ENCODE peak calls at places on chromosomes 5 and 9, in six cellular contexts. One of them, this sample, is unnamed.

GRCh38 chr5:138953370-138954256 is 78.5 kb upstream of the LRRTM2 start:
- DNase-seq in body of pancreas: peak; percentile 89
- DNase-seq in A549: no peak
- DNase-seq in breast epithelium: no peak
- DNase-seq in lower leg skin: peak; percentile 85
- DNase-seq in heart left ventricle: peak; percentile 97
- DNase-seq in this sample: no peak

GRCh38 chr5:172556262-172556661 is 84.8 kb upstream of the NEURL1B start:
- DNase-seq in body of pancreas: no peak
- DNase-seq in A549: no peak
- DNase-seq in breast epithelium: no peak
- DNase-seq in lower leg skin: no peak
- DNase-seq in heart left ventricle: no peak
- DNase-seq in this sample: no peak

GRCh38 chr5:133967124-133967523 is 1.3 kb downstream of the C5orf15 start:
- DNase-seq in body of pancreas: no peak
- DNase-seq in A549: no peak
- DNase-seq in breast epithelium: no peak
- DNase-seq in lower leg skin: no peak
- DNase-seq in heart left ventricle: no peak
- DNase-seq in this sample: peak; percentile 37

GRCh38 chr5:159640921-159641320 is 275.4 kb upstream of the ADRA1B start:
- DNase-seq in body of pancreas: no peak
- DNase-seq in A549: no peak
- DNase-seq in breast epithelium: no peak
- DNase-seq in lower leg skin: no peak
- DNase-seq in heart left ventricle: no peak
- DNase-seq in this sample: peak; percentile 82

GRCh38 chr9:74760031-74760700 is 127.6 kb downstream of the TRPM6 start:
- DNase-seq in body of pancreas: no peak
- DNase-seq in A549: no peak
- DNase-seq in breast epithelium: no peak
- DNase-seq in lower leg skin: no peak
- DNase-seq in heart left ventricle: no peak
- DNase-seq in this sample: no peak

GRCh38 chr9:19379697-19380046 is 364 bp downstream of the RPS6 start:
- DNase-seq in body of pancreas: peak; percentile 35
- DNase-seq in A549: no peak
- DNase-seq in breast epithelium: no peak
- DNase-seq in lower leg skin: no peak
- DNase-seq in heart left ventricle: no peak
- DNase-seq in this sample: no peak

GRCh38 chr5:142981886-142982820 is 212.0 kb downstream of the ARHGAP26 start:
- DNase-seq in body of pancreas: peak; percentile 92
- DNase-seq in A549: no peak
- DNase-seq in breast epithelium: peak; percentile 79
- DNase-seq in lower leg skin: no peak
- DNase-seq in heart left ventricle: peak; percentile 92
- DNase-seq in this sample: no peak

GRCh38 chr9:130940693-130941576 is 1.9 kb upstream of the FIBCD1 start:
- DNase-seq in body of pancreas: peak; percentile 88
- DNase-seq in A549: peak; percentile 73
- DNase-seq in breast epithelium: peak; percentile 84
- DNase-seq in lower leg skin: peak; percentile 55
- DNase-seq in heart left ventricle: peak; percentile 64
- DNase-seq in this sample: no peak

GRCh38 chr9:137800196-137801022 is 77.2 kb upstream of the CACNA1B start:
- DNase-seq in body of pancreas: no peak
- DNase-seq in A549: no peak
- DNase-seq in breast epithelium: no peak
- DNase-seq in lower leg skin: no peak
- DNase-seq in heart left ventricle: no peak
- DNase-seq in this sample: no peak

GRCh38 chr5:169265888-169266287 is 35.1 kb downstream of the SLIT3 start:
- DNase-seq in body of pancreas: no peak
- DNase-seq in A549: no peak
- DNase-seq in breast epithelium: no peak
- DNase-seq in lower leg skin: no peak
- DNase-seq in heart left ventricle: no peak
- DNase-seq in this sample: no peak

GRCh38 chr5:39948867-39949468 is 524.2 kb upstream of the DAB2 start:
- DNase-seq in body of pancreas: peak; percentile 90
- DNase-seq in A549: peak; percentile 26
- DNase-seq in breast epithelium: no peak
- DNase-seq in lower leg skin: peak; percentile 71
- DNase-seq in heart left ventricle: peak; percentile 49
- DNase-seq in this sample: no peak

GRCh38 chr5:17248999-17249634 is 31.7 kb downstream of the BASP1 start:
- DNase-seq in body of pancreas: peak; percentile 22
- DNase-seq in A549: peak; percentile 95
- DNase-seq in breast epithelium: no peak
- DNase-seq in lower leg skin: peak; percentile 60
- DNase-seq in heart left ventricle: no peak
- DNase-seq in this sample: no peak

GRCh38 chr9:14348241-14349140 is 34.5 kb upstream of the NFIB start:
- DNase-seq in body of pancreas: no peak
- DNase-seq in A549: no peak
- DNase-seq in breast epithelium: no peak
- DNase-seq in lower leg skin: peak; percentile 17
- DNase-seq in heart left ventricle: peak; percentile 49
- DNase-seq in this sample: peak; percentile 77

GRCh38 chr5:17218353-17219005 is 1.0 kb downstream of the BASP1 start:
- DNase-seq in body of pancreas: peak; percentile 35
- DNase-seq in A549: no peak
- DNase-seq in breast epithelium: no peak
- DNase-seq in lower leg skin: peak; percentile 31
- DNase-seq in heart left ventricle: peak; percentile 29
- DNase-seq in this sample: no peak

GRCh38 chr9:17082343-17082742 is 52.5 kb upstream of the CNTLN start:
- DNase-seq in body of pancreas: no peak
- DNase-seq in A549: no peak
- DNase-seq in breast epithelium: no peak
- DNase-seq in lower leg skin: no peak
- DNase-seq in heart left ventricle: no peak
- DNase-seq in this sample: no peak

GRCh38 chr5:114839360-114839759 is 330.3 kb downstream of the TRIM36 start:
- DNase-seq in body of pancreas: no peak
- DNase-seq in A549: no peak
- DNase-seq in breast epithelium: no peak
- DNase-seq in lower leg skin: no peak
- DNase-seq in heart left ventricle: no peak
- DNase-seq in this sample: no peak

GRCh38 chr5:135821802-135822201 is 12.7 kb upstream of the SLC25A48 start:
- DNase-seq in body of pancreas: no peak
- DNase-seq in A549: no peak
- DNase-seq in breast epithelium: no peak
- DNase-seq in lower leg skin: no peak
- DNase-seq in heart left ventricle: no peak
- DNase-seq in this sample: no peak

GRCh38 chr5:36680066-36680465 is 73.7 kb downstream of the SLC1A3 start:
- DNase-seq in body of pancreas: peak; percentile 80
- DNase-seq in A549: no peak
- DNase-seq in breast epithelium: no peak
- DNase-seq in lower leg skin: peak; percentile 67
- DNase-seq in heart left ventricle: peak; percentile 79
- DNase-seq in this sample: no peak

GRCh38 chr5:137891849-137892248 is 2.6 kb downstream of the PKD2L2 start:
- DNase-seq in body of pancreas: no peak
- DNase-seq in A549: no peak
- DNase-seq in breast epithelium: no peak
- DNase-seq in lower leg skin: no peak
- DNase-seq in heart left ventricle: no peak
- DNase-seq in this sample: no peak

DNA sequence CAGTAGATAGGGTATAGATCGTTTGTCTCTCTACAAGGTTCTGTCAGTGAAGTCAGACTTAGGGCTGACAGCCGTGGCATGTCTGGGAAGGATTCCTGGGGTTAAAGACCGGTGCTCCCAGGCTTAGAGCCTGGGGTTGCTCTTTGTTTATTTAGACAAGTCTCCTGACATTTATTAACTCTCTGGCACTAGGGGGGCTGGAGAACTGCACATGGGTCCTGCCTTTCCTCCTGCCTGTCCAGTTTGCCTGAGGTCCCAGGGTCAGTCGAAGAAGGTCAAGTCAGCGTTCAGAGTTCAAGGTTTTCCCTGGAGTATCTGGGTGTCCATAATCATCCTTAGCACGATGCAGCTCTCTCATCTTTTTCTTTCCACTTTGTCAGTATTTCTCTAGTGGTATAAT is 5.6 kb downstream of the EGFLAM start:
- DNase-seq in body of pancreas: no peak
- DNase-seq in A549: no peak
- DNase-seq in breast epithelium: no peak
- DNase-seq in lower leg skin: no peak
- DNase-seq in heart left ventricle: no peak
- DNase-seq in this sample: no peak
- TF ChIP-seq CTCF in body of pancreas: no peak
- TF ChIP-seq CTCF in A549: no peak
- TF ChIP-seq CTCF in breast epithelium: no peak
- TF ChIP-seq CTCF in lower leg skin: no peak
- TF ChIP-seq CTCF in heart left ventricle: no peak
- TF ChIP-seq CTCF in this sample: no peak

DNA sequence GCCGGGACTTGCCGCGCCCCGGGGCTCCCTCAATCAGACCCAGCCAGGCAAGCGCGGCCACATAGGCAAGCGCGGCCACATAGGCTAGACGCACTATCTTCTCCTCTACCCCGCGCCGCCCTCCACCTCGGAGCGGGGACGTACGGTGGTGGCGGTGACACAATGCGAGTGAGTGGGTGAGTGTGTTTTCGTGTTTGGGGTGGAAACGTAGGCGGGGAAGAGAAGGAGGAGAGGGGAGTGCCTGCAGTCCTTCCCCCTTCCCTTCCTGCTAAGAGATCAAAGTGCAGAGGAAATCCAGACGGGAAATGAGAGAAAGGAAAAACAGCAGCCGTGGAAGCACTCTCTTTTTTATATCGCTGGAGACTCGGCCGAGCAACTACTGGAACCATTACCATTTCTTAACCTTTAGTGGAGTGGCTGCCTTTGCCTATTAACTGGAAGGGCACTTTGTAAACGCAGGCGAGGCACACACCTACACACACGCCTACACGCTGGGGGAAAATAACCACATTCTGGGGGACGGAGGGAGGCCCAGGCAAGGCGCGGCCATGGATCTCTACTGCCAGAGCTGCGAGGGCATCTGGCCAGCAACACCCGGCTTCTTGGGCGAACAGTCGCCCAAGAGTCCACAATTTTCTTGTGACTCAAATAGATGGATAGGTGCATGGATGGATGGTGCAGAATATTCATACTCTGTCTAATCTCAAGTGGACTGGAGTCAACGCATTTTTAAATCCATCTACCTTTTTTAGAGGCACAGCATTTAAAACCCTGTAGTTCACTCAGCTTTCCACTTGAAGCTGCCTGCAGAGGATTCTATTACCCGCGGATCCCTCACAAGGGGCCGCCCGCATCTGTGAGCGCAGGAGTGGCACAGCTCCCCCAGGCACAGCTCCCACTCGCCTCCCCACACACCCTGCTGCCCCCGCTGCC is 2.1 kb downstream of the EDIL3 start:
- DNase-seq in body of pancreas: no peak
- DNase-seq in A549: no peak
- DNase-seq in breast epithelium: no peak
- DNase-seq in lower leg skin: peak; percentile 24
- DNase-seq in heart left ventricle: peak; percentile 54
- DNase-seq in this sample: no peak
- TF ChIP-seq POLR2A in body of pancreas: no peak
- TF ChIP-seq POLR2A in A549: no peak
- TF ChIP-seq POLR2A in breast epithelium: no peak
- TF ChIP-seq POLR2A in lower leg skin: no peak
- TF ChIP-seq POLR2A in heart left ventricle: no peak
- TF ChIP-seq POLR2A in this sample: no peak

GRCh38 chr9:37417252-37417803 is 5.2 kb upstream of the GRHPR start:
- DNase-seq in body of pancreas: no peak
- DNase-seq in A549: no peak
- DNase-seq in breast epithelium: no peak
- DNase-seq in lower leg skin: no peak
- DNase-seq in heart left ventricle: no peak
- DNase-seq in this sample: no peak
- H3K4me3 ChIP-seq in body of pancreas: no peak overlapping the region
- H3K4me3 ChIP-seq in A549: no peak overlapping the region
- H3K4me3 ChIP-seq in breast epithelium: no peak overlapping the region
- H3K4me3 ChIP-seq in lower leg skin: no peak overlapping the region
- H3K4me3 ChIP-seq in heart left ventricle: no peak overlapping the region
- H3K4me3 ChIP-seq in this sample: no peak overlapping the region

GRCh38 chr5:74124826-74125225 is 498.8 kb downstream of the ARHGEF28 start:
- DNase-seq in body of pancreas: no peak
- DNase-seq in A549: no peak
- DNase-seq in breast epithelium: no peak
- DNase-seq in lower leg skin: no peak
- DNase-seq in heart left ventricle: no peak
- DNase-seq in this sample: peak; percentile 70

GRCh38 chr5:74126294-74126693 is 500.3 kb downstream of the ARHGEF28 start:
- DNase-seq in body of pancreas: no peak
- DNase-seq in A549: no peak
- DNase-seq in breast epithelium: no peak
- DNase-seq in lower leg skin: no peak
- DNase-seq in heart left ventricle: no peak
- DNase-seq in this sample: peak; percentile 7

GRCh38 chr5:74131256-74131655 is 505.3 kb downstream of the ARHGEF28 start:
- DNase-seq in body of pancreas: no peak
- DNase-seq in A549: no peak
- DNase-seq in breast epithelium: no peak
- DNase-seq in lower leg skin: no peak
- DNase-seq in heart left ventricle: no peak
- DNase-seq in this sample: no peak

GRCh38 chr5:74130141-74130897 is 504.3 kb downstream of the ARHGEF28 start:
- DNase-seq in body of pancreas: no peak
- DNase-seq in A549: no peak
- DNase-seq in breast epithelium: no peak
- DNase-seq in lower leg skin: no peak
- DNase-seq in heart left ventricle: no peak
- DNase-seq in this sample: peak; percentile 75

DNA sequence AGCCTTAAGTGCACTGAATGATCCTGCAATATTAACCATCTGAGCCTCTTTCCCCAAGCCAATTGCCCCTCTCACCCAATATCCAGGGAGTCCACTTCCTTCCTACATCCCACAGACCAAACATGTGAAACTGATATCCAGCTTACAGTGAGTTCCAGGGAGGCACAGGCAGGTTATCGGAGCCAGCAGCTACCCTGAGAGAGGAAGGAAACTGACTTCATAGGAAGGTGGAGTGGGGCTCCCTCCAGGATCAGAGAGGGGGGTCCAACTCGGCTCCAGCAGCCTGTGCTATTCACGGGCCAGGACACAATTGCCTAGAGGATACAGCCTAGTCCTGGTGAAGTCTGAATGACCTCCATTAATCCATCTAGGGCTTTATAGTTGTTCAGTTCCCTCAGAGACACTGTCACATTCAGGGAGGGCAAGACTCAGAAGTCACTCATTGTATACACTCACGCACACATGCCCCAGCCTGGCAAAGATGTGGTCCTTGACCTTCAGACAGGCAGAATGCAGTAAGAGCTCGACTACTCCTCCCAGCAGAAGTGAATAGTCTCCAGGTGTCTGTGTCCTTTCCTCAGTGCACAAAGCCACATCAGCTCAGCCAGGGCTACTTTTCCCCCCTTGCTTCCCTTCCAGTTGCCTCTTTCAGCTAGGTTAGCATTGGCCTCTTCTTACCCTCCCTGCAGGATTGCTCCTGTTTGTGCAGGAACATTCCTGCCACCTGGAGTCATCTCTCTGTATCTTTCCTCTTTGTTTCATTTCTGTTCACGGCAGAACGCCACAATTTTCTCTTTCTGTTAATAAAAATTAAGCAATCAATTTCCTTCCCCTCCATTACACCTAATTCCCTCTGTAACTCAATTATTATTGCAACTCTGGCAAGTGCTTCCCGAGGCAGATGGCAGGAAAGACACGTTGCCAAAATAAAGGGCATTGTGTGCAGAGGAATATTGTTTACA is 501.7 kb downstream of the ARHGEF28 start:
- DNase-seq in body of pancreas: peak; percentile 22
- DNase-seq in A549: peak; percentile 47
- DNase-seq in breast epithelium: no peak
- DNase-seq in lower leg skin: no peak
- DNase-seq in heart left ventricle: no peak
- DNase-seq in this sample: peak; percentile 70
- TF ChIP-seq CTCF in body of pancreas: no peak
- TF ChIP-seq CTCF in A549: peak; percentile 39
- TF ChIP-seq CTCF in breast epithelium: peak; percentile 43
- TF ChIP-seq CTCF in lower leg skin: no peak
- TF ChIP-seq CTCF in heart left ventricle: no peak
- TF ChIP-seq CTCF in this sample: peak; percentile 42

This sample was measured in esophagus muscularis mucosa.